ENCODE peak calls at places on chromosomes 13 and 19, in six cellular contexts. V, E, H, U, O and R are unnamed samples.

GRCh38 chr13:24540236-24541126 is 27.9 kb upstream of the PARP4 start:
- DNase-seq in V (no peak), E (peak; percentile 11), H (no peak), U (no peak), O (peak; percentile 87), R (peak; percentile 91)

GRCh38 chr19:41531438-41532311 is 44.3 kb upstream of the CEACAM21 start:
- DNase-seq in V (peak; percentile 36), E (peak; percentile 60), H (peak; percentile 85), U (no peak), O (no peak), R (no peak)

GRCh38 chr13:73133536-73133935 is 74.7 kb downstream of the KLF5 start:
- DNase-seq in V (no peak), E (no peak), H (no peak), U (no peak), O (no peak), R (no peak)

GRCh38 chr19:45254044-45254531 is 3.0 kb downstream of the MARK4 start:
- DNase-seq in V (no peak), E (no peak), H (no peak), U (no peak), O (peak; percentile 52), R (peak; percentile 49)

GRCh38 chr13:42355841-42356575 is 84.1 kb downstream of the AKAP11 start:
- DNase-seq in V (no peak), E (no peak), H (no peak), U (no peak), O (no peak), R (no peak)

GRCh38 chr19:33388817-33389573 is 15.5 kb downstream of the CEBPG start:
- DNase-seq in V (no peak), E (no peak), H (no peak), U (peak; percentile 46), O (no peak), R (no peak)

GRCh38 chr19:5719274-5719960 is 529 bp downstream of the LONP1 start:
- DNase-seq in V (no peak), E (no peak), H (no peak), U (no peak), O (peak; percentile 42), R (peak; percentile 61)

GRCh38 chr19:34468400-34468799 is 13.2 kb upstream of the WTIP start:
- DNase-seq in V (no peak), E (no peak), H (no peak), U (no peak), O (no peak), R (no peak)

GRCh38 chr13:99977912-99978780 is 3.4 kb upstream of the ZIC2 start:
- DNase-seq in V (no peak), E (no peak), H (no peak), U (no peak), O (peak; percentile 82), R (peak; percentile 82)

GRCh38 chr19:37251308-37252229 is 33.6 kb downstream of the ZNF383 start:
- DNase-seq in V (peak; percentile 36), E (no peak), H (peak; percentile 43), U (peak; percentile 62), O (no peak), R (no peak)

DNA sequence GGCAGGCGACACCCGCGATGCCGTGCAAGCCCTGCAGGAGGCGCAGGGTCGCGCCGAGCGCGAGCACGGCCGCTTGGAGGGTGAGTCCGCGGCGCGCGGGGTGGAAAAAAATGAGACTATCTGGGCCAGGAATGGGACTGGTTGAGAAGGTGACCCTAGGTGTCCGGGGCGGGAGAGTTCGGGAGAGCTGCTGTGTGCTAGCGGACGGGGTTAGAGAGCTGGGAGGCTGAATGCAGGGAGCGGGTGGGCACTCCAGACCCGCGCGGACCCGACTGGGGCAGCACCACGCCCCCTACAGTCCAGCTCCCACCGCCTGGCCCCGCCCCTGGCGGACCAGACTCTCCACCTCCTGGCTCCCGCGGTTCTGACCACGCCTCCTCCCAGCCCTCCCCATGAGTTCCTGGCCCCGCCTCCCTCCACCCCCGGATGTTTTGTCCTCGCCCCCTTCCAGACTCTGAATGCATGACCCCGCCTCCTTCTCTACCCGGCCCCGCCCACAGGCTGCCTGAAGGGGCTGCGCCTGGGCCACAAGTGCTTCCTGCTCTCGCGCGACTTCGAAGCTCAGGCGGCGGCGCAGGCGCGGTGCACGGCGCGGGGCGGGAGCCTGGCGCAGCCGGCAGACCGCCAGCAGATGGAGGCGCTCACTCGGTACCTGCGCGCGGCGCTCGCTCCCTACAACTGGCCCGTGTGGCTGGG is 1.5 kb downstream of the CLEC11A start:
- DNase-seq in V (peak; percentile 100), E (peak; percentile 100), H (peak; percentile 99), U (peak; percentile 94), O (peak; percentile 100), R (peak; percentile 100)
- TF ChIP-seq CTCF in V (peak; percentile 94), E (peak; percentile 88), H (peak; percentile 57), U (peak; percentile 32), O (peak; percentile 64), R (peak; percentile 92)

GRCh38 chr19:19061491-19061890 is 2.3 kb upstream of the SLC25A42 start:
- DNase-seq in V (no peak), E (no peak), H (no peak), U (no peak), O (no peak), R (no peak)

GRCh38 chr19:19063183-19064097 is at the start of gene SLC25A42:
- DNase-seq in V (peak; percentile 100), E (peak; percentile 98), H (peak; percentile 100), U (peak; percentile 100), O (peak; percentile 99), R (peak; percentile 100)

GRCh38 chr19:19064811-19065745 is 1.3 kb downstream of the SLC25A42 start:
- DNase-seq in V (no peak), E (peak; percentile 4), H (no peak), U (no peak), O (peak; percentile 34), R (peak; percentile 71)

GRCh38 chr19:19064098-19064722 is 416 bp downstream of the SLC25A42 start:
- DNase-seq in V (no peak), E (no peak), H (no peak), U (no peak), O (no peak), R (no peak)

GRCh38 chr19:19062454-19063182 is 1.2 kb upstream of the SLC25A42 start:
- DNase-seq in V (no peak), E (peak; percentile 9), H (no peak), U (no peak), O (peak; percentile 46), R (no peak)
- TF ChIP-seq CTCF in V (no peak), E (no peak), H (no peak), U (no peak), O (no peak), R (no peak)

GRCh38 chr19:53809518-53810186 is 14.5 kb downstream of the NLRP12 start:
- DNase-seq in V (no peak), E (no peak), H (no peak), U (no peak), O (peak; percentile 82), R (peak; percentile 89)
- TF ChIP-seq CTCF in V (no peak), E (no peak), H (no peak), U (no peak), O (peak; percentile 93), R (peak; percentile 75)

GRCh38 chr19:14871619-14872230 is 14.2 kb downstream of the OR7A17 start:
- DNase-seq in V (no peak), E (no peak), H (no peak), U (no peak), O (peak; percentile 44), R (no peak)
- TF ChIP-seq CTCF in V (no peak), E (no peak), H (no peak), U (peak; percentile 51), O (peak; percentile 34), R (peak; percentile 39)

GRCh38 chr19:20565321-20566018 is at the start of gene ZNF737:
- DNase-seq in V (peak; percentile 98), E (peak; percentile 78), H (peak; percentile 99), U (peak; percentile 91), O (peak; percentile 99), R (peak; percentile 98)
- TF ChIP-seq CTCF in V (no peak), E (no peak), H (peak; percentile 24), U (peak; percentile 14), O (peak; percentile 24), R (peak; percentile 68)

GRCh38 chr13:96200810-96201209 is 110.9 kb downstream of the HS6ST3 start:
- DNase-seq in V (no peak), E (no peak), H (no peak), U (no peak), O (no peak), R (no peak)
- TF ChIP-seq CTCF in V (no peak), E (no peak), H (no peak), U (no peak), O (peak; percentile 53), R (peak; percentile 42)

DNA sequence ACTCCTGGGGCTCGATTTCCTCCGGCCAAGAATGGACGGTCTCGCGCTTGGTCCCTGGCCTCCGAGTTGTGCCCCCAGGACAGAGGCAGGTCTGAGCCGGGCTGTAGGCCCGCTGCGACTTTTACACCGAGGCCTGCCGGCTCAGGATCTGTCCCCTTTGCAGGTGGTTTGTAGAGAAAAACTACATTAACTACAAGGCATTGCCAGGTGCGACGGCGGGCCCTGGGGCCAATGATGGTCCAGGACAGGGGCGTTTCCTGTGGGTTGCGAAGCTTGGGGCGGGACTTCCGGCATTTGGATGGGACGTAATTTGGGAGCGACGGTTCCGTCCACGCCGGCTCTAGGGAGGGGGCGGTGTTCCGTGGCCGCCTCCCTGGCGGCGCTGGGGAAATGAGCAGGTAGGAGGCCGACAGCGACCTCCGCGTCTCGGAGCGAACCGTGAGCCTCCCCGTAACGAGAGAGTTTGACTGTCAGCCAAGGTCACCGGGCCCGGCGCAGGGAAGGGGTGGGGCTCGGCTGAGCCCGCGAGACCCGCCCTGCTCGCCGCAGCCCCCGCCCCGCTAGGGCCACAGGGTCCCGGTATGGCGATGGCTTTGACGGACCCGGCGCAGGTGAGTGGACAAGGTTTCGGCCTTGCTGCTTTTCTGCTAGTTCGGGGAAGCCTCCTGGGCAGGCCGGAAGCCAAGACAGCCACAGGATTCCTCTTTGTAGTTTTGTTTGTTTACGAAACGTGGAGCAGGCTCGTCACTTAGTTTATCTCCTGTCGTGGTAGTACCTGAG is at the start of gene ZNF805:
- DNase-seq in V (peak; percentile 97), E (peak; percentile 97), H (peak; percentile 94), U (peak; percentile 96), O (peak; percentile 99), R (peak; percentile 98)
- TF ChIP-seq CTCF in V (no peak), E (no peak), H (no peak), U (no peak), O (no peak), R (peak; percentile 13)

DNA sequence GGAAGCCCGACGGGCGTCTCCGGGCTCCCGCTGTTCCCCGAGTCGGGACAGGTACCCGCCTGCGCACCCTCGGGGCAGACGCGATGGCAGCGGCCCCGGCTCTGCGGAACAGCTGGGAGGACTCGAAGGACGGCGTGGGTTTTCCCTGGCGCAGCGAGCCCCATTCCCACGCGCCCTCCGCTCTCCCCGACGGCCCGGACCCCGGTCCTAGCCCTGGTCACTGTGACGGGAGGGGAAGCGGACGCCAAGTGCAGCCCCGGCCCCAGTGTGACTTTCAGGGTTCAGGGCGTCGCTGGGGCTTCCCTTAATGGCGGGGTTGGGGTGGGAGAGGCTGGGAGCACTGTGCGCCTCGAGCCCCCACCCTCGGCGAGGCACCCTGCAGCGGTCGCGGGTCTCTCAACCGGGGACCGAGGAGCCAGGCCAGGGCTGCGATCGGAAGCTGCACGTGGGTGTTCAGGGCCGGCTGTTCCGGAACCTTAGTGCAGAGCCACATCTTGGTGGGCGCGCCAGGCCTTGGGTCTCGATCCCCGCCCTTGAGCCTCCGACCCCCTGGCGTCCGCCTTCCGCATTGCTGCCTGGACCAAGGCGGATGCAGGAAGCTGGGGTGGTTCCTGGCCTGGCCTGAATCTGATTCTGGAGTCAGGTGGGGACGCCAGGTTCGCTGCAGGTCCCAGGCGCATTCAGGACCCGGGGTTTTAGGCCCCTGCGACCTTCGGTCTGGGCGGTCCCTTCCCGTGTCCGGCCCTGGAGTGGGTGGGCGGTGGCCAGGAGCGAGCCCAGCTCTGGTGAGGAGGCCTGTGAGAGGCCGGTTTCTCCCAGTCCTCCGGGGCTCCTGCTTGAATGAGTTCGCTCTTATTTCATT is 3.5 kb downstream of the LGALS7B start:
- DNase-seq in V (peak; percentile 62), E (peak; percentile 36), H (no peak), U (peak; percentile 67), O (peak; percentile 93), R (peak; percentile 90)
- TF ChIP-seq CTCF in V (no peak), E (peak; percentile 40), H (peak; percentile 9), U (peak; percentile 36), O (peak; percentile 43), R (peak; percentile 72)

GRCh38 chr13:110944121-110944967 is 29.5 kb upstream of the ANKRD10 start:
- DNase-seq in V (no peak), E (peak; percentile 28), H (no peak), U (no peak), O (peak; percentile 60), R (peak; percentile 69)
- TF ChIP-seq CTCF in V (no peak), E (no peak), H (no peak), U (no peak), O (peak; percentile 89), R (peak; percentile 85)